ENCODE peak calls at places on chromosome 13, in four cellular contexts. G, P, Z and T are unnamed samples.

GRCh38 chr13:42525035-42525504 is 48.9 kb upstream of the TNFSF11 start:
- DNase-seq in G (no peak), P (no peak), Z (peak), T (no peak)

GRCh38 chr13:110617326-110618072 is 2.2 kb downstream of the NAXD start:
- DNase-seq in G (no peak), P (no peak), Z (peak), T (no peak)

GRCh38 chr13:36841411-36841810 is 22.4 kb downstream of the RFXAP start:
- DNase-seq in G (no peak), P (no peak), Z (no peak), T (no peak)

GRCh38 chr13:85544756-85545155 is 254.5 kb downstream of the SLITRK6 start:
- DNase-seq in G (no peak), P (no peak), Z (no peak), T (no peak)

GRCh38 chr13:51541037-51541436 is 43.2 kb upstream of the WDFY2 start:
- DNase-seq in G (no peak), P (no peak), Z (no peak), T (no peak)

GRCh38 chr13:106274551-106275208 is 260.8 kb downstream of the EFNB2 start:
- DNase-seq in G (no peak), P (no peak), Z (no peak), T (no peak)

GRCh38 chr13:49935171-49936084 is 712 bp downstream of the SPRYD7 start:
- DNase-seq in G (peak), P (peak), Z (peak), T (no peak)

GRCh38 chr13:41544824-41545707 is 87.7 kb downstream of the RGCC start:
- DNase-seq in G (no peak), P (no peak), Z (no peak), T (no peak)

GRCh38 chr13:75220238-75220542 is 261.8 kb downstream of the TBC1D4 start:
- DNase-seq in G (no peak), P (no peak), Z (no peak), T (no peak)

GRCh38 chr13:35731471-35731870 is 255.0 kb upstream of the MAB21L1 start:
- DNase-seq in G (no peak), P (no peak), Z (no peak), T (no peak)

GRCh38 chr13:35729926-35730627 is 253.6 kb upstream of the MAB21L1 start:
- DNase-seq in G (no peak), P (no peak), Z (no peak), T (no peak)

GRCh38 chr13:35732565-35732964 is 256.1 kb upstream of the MAB21L1 start:
- DNase-seq in G (no peak), P (no peak), Z (no peak), T (no peak)

GRCh38 chr13:35736876-35737275 is 260.4 kb upstream of the MAB21L1 start:
- DNase-seq in G (no peak), P (no peak), Z (no peak), T (no peak)

DNA sequence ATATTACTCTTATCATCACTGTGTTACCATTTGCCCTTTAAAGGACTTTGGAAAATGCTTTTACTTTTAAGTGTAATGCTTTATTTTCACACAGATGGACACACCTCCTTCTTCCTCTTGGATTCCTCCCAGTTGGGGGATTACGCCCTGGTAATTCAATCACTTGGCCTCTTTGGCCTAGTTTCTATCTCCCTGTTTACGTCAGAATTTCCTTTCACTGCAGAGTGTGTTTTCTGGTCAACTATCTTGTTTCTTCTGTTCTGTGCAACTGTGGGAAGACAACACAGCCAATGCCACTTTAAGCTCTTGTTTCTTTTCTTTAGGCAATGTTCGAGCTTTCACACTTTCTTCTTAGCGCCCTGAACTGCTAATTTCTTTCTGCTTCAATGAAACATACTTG is 257.3 kb upstream of the MAB21L1 start:
- DNase-seq in G (no peak), P (no peak), Z (no peak), T (no peak)
- H3K27ac ChIP-seq in G (no peak), P (no peak), Z (no peak), T (no peak)

GRCh38 chr13:44191103-44191502 is 182.5 kb upstream of the SERP2 start:
- DNase-seq in G (no peak), P (no peak), Z (no peak), T (no peak)
- H3K27ac ChIP-seq in G (no peak), P (no peak), Z (no peak), T (peak)

GRCh38 chr13:21516806-21517205 is 57.7 kb upstream of the ZDHHC20 start:
- DNase-seq in G (no peak), P (no peak), Z (no peak), T (no peak)
- H3K27ac ChIP-seq in G (no peak), P (no peak), Z (no peak), T (no peak)

GRCh38 chr13:23848019-23848418 is 41.2 kb downstream of the MIPEP start:
- DNase-seq in G (no peak), P (no peak), Z (no peak), T (no peak)
- H3K27ac ChIP-seq in G (no peak), P (no peak), Z (no peak), T (no peak)

DNA sequence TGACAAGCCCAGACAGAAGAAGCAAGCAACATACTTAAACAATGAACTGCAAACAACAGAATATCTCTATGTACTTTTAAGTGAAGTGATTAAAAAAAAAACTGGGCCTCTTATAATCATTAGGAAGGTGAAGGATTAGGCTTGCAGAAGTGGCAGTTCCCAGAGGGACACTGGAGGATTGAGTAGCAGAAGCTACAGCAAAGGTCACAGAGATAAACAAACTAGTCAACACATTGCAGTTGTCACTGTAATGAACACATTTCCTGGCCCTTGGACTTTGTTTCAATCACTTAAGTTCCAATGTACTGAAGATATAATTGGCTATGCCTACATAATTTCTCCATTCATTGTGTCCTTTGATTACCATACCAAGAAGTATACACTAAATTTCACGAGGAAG is 1498.8 kb downstream of the SLITRK5 start:
- DNase-seq in G (no peak), P (no peak), Z (no peak), T (no peak)
- H3K27ac ChIP-seq in G (no peak), P (no peak), Z (no peak), T (no peak)

DNA sequence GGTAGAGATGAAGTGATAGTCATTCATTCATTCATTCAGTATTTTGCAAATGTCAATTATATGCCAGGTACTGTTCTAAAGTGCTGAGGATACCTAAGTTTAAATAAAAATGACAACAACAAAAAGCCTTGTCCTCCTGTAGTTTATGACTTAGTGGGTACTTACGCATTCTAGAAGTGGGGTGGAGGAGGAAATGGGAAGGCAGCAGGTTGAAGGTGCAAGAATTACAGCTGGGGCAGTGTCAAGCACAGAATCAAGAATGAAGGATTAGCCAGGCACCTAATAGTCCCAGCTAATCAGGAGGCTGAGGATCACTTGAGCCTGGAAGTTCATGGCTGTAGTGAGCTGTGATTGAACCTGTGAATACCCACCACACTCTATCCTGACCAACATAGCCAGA is 90.7 kb upstream of the STARD13 start:
- DNase-seq in G (no peak), P (no peak), Z (no peak), T (no peak)
- H3K27ac ChIP-seq in G (no peak), P (no peak), Z (no peak), T (no peak)

GRCh38 chr13:73075546-73075945 is 16.7 kb downstream of the KLF5 start:
- DNase-seq in G (no peak), P (peak), Z (no peak), T (no peak)

GRCh38 chr13:73072501-73072900 is 13.7 kb downstream of the KLF5 start:
- DNase-seq in G (no peak), P (no peak), Z (no peak), T (no peak)

GRCh38 chr13:73073050-73073449 is 14.2 kb downstream of the KLF5 start:
- DNase-seq in G (no peak), P (no peak), Z (no peak), T (no peak)

GRCh38 chr13:73076013-73076412 is 17.2 kb downstream of the KLF5 start:
- DNase-seq in G (no peak), P (no peak), Z (no peak), T (no peak)

DNA sequence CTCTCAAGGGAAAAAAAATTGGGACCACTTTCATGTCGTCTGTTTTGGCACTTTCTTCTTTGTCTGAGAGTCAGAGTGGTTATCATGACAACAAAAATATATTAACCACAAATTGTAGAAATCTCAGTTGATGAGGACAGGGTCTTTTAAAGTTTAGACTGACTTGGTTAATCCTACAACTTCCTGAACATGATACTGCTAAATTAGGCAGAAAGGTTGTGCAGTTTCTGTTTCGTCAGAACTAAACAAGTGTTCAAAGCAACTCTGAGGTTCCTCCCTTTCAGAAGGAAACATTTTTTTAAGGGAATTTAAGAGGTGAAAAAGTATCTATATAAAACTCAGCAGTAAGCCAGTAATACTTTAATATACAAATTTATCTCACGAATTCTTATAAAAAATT is 15.3 kb downstream of the KLF5 start:
- DNase-seq in G (no peak), P (no peak), Z (no peak), T (no peak)
- H3K27ac ChIP-seq in G (no peak), P (no peak), Z (no peak), T (no peak)

DNA sequence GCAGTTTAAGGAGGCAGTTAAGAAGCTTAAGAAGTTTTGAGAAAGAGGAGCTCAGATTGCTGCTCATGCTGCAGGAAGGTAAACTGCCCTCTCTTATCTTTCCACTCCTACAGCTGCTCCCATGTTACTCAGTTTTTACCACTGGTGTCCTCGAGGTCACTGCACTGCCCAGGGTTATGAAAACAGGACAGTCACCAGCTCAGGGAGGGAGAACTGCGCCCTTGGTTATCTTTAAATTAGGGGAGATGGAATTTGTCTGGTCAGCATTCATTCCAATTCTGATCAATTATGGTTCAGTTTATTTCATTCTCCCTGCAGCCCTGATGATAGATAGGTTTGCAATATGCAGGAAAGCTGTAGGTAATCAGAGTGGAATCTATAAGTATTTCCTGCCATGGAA is 10.8 kb upstream of the SLC46A3 start:
- DNase-seq in G (no peak), P (no peak), Z (no peak), T (no peak)
- H3K27ac ChIP-seq in G (no peak), P (no peak), Z (no peak), T (no peak)

DNA sequence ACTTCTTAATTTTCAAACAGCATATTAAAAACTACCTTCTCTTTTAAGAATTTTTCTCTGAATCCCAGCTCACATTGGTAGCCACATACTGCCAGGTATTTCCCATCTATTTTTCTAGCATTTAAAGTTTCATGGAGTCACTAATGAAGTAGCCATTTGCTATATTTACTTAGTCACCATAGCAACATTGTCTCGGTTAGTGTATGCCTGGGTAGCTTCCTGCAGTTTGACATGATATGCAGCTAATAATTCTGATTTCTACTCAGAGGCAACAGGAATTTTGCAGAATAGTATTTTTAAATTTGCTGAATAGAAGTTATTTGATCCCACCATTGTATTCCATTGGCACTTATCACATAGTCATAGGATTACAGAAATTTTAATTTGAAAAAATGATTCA is 30.9 kb upstream of the KCTD4 start:
- DNase-seq in G (no peak), P (peak), Z (no peak), T (no peak)
- H3K27ac ChIP-seq in G (no peak), P (no peak), Z (no peak), T (no peak)